ENCODE peak calls at places on chromosomes 7 and 10, in four cellular contexts. M is progenitor cell of endocrine pancreas, F is adrenal gland, S is fibroblast of the aortic adventitia. I is an unnamed sample.

GRCh38 chr7:15755061-15755460 is 68.6 kb upstream of the MEOX2 start:
- DNase-seq in S (peak), F (no peak), M (no peak), I (no peak)

GRCh38 chr7:81190997-81191747 is 272.3 kb upstream of the SEMA3C start:
- DNase-seq in M (no peak), F (no peak), S (peak), I (no peak)

GRCh38 chr7:14754631-14755030 is 147.9 kb downstream of the DGKB start:
- DNase-seq in M (no peak), F (no peak), S (peak), I (no peak)

GRCh38 chr7:56046728-56047445 is 4.4 kb downstream of the PSPH start:
- DNase-seq in M (no peak), S (peak), F (peak), I (no peak)

GRCh38 chr10:14330390-14331071 is at the start of gene FRMD4A:
- DNase-seq in F (no peak), M (no peak), S (no peak), I (no peak)

GRCh38 chr7:34928052-34928451 is 109.2 kb downstream of the DPY19L1 start:
- DNase-seq in M (peak), S (no peak), F (peak), I (no peak)

GRCh38 chr7:144110272-144110671 is 889 bp downstream of the OR2A2 start:
- DNase-seq in M (no peak), S (no peak), F (no peak), I (no peak)

GRCh38 chr10:103695584-103696005 is 159.8 kb downstream of the SH3PXD2A start:
- DNase-seq in S (peak), M (no peak), F (no peak), I (no peak)

GRCh38 chr7:16891874-16892620 is 10.3 kb upstream of the AGR3 start:
- DNase-seq in F (no peak), M (no peak), S (no peak), I (no peak)

GRCh38 chr10:28838908-28839307 is 161.6 kb downstream of the BAMBI start:
- DNase-seq in F (peak), M (no peak), S (no peak), I (no peak)

DNA sequence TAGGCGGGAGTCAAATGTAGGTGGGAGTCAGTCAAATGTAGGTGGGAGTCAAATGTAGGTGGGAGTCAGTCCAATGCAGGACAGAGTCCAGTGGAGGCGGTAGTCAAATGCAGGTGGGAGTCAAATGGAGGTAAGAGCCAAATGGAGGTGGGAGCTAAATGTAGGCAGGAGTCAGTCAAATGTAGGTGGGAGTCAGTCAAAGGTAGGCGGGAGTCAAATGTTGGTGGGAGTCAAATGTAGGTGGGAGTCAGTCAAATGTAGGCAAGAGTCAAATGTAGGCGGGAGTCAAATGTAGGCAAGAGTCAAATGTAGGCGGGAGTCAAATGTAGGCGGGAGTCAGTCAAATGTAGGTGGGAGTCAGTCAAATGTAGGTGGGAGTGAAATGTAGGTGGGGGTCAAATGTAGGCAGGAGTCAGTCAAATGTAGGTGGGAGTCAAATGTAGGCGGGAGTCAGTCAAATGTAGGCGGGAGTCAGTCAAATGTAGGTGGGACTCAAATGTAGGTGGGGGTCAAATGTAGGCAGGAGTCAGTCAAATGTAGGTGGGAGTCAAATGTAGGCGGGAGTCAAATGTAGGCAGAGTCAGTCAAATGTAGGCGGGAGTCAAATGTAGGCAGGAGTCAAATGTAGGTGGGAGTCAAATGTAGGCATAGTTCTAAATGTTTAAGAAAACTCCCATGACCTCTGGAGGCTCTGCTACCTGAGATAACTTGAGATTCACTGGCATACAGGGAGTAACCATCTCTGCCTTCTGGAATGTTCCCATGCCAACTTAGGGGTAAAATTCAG is 30.2 kb upstream of the ZFAND2A start:
- DNase-seq in F (no peak), S (no peak), M (no peak), I (no peak)
- TF ChIP-seq CTCF in F (no peak), S (no peak), M (no peak), I (no peak)

GRCh38 chr10:114876169-114876568 is 54.6 kb downstream of the FHIP2A start:
- DNase-seq in F (no peak), S (no peak), M (no peak), I (no peak)

GRCh38 chr10:114874827-114875541 is 53.4 kb downstream of the FHIP2A start:
- DNase-seq in M (no peak), F (no peak), S (peak), I (no peak)

GRCh38 chr10:114879093-114879492 is 57.5 kb downstream of the FHIP2A start:
- DNase-seq in S (peak), M (no peak), F (no peak), I (no peak)

GRCh38 chr10:114876602-114877300 is 55.2 kb downstream of the FHIP2A start:
- DNase-seq in M (peak), S (peak), F (peak), I (peak)

GRCh38 chr10:114877301-114877644 is 55.7 kb downstream of the FHIP2A start:
- DNase-seq in S (no peak), M (no peak), F (no peak), I (no peak)
- TF ChIP-seq CTCF in S (no peak), M (no peak), F (peak), I (no peak)

GRCh38 chr7:71266912-71267311 is 135.0 kb downstream of the GALNT17 start:
- DNase-seq in S (no peak), F (no peak), M (no peak), I (no peak)

GRCh38 chr7:71271203-71271602 is 139.3 kb downstream of the GALNT17 start:
- DNase-seq in S (no peak), F (peak), M (no peak), I (no peak)

GRCh38 chr7:71264005-71264404 is 132.1 kb downstream of the GALNT17 start:
- DNase-seq in S (no peak), F (no peak), M (no peak), I (no peak)

GRCh38 chr7:71272509-71273214 is 140.7 kb downstream of the GALNT17 start:
- DNase-seq in S (no peak), M (no peak), F (peak), I (no peak)

GRCh38 chr7:71267734-71268133 is 135.8 kb downstream of the GALNT17 start:
- DNase-seq in S (no peak), M (no peak), F (no peak), I (no peak)
- TF ChIP-seq CTCF in S (no peak), M (no peak), F (no peak), I (no peak)

GRCh38 chr10:62852961-62853702 is 37.0 kb upstream of the EGR2 start:
- DNase-seq in S (no peak), M (no peak), F (no peak), I (no peak)

GRCh38 chr10:62847433-62847832 is 31.3 kb upstream of the EGR2 start:
- DNase-seq in F (no peak), M (no peak), S (no peak), I (no peak)

GRCh38 chr10:62853710-62854109 is 37.5 kb upstream of the EGR2 start:
- DNase-seq in M (no peak), F (no peak), S (no peak), I (no peak)

GRCh38 chr10:62850646-62851045 is 34.5 kb upstream of the EGR2 start:
- DNase-seq in M (no peak), F (no peak), S (no peak), I (no peak)

GRCh38 chr10:62851449-62851848 is 35.3 kb upstream of the EGR2 start:
- DNase-seq in S (peak), M (no peak), F (no peak), I (no peak)
- TF ChIP-seq CTCF in S (no peak), M (peak), F (peak), I (peak)

GRCh38 chr7:138799336-138799965 is 1.5 kb upstream of the ATP6V0A4 start:
- DNase-seq in M (no peak), S (no peak), F (no peak), I (no peak)

GRCh38 chr7:138796038-138796580 is 1.7 kb upstream of the TMEM213 start:
- DNase-seq in F (no peak), M (no peak), S (no peak), I (no peak)

GRCh38 chr7:138801256-138801655 is 3.3 kb upstream of the ATP6V0A4 start:
- DNase-seq in F (no peak), M (no peak), S (no peak), I (no peak)

GRCh38 chr7:138798836-138799235 is 840 bp upstream of the ATP6V0A4 start:
- DNase-seq in S (no peak), M (no peak), F (peak), I (no peak)

GRCh38 chr7:138797715-138798320 is at the start of the genes ATP6V0A4 and TMEM213:
- DNase-seq in F (no peak), M (peak), S (no peak), I (no peak)
- TF ChIP-seq CTCF in F (no peak), M (no peak), S (no peak), I (no peak)

DNA sequence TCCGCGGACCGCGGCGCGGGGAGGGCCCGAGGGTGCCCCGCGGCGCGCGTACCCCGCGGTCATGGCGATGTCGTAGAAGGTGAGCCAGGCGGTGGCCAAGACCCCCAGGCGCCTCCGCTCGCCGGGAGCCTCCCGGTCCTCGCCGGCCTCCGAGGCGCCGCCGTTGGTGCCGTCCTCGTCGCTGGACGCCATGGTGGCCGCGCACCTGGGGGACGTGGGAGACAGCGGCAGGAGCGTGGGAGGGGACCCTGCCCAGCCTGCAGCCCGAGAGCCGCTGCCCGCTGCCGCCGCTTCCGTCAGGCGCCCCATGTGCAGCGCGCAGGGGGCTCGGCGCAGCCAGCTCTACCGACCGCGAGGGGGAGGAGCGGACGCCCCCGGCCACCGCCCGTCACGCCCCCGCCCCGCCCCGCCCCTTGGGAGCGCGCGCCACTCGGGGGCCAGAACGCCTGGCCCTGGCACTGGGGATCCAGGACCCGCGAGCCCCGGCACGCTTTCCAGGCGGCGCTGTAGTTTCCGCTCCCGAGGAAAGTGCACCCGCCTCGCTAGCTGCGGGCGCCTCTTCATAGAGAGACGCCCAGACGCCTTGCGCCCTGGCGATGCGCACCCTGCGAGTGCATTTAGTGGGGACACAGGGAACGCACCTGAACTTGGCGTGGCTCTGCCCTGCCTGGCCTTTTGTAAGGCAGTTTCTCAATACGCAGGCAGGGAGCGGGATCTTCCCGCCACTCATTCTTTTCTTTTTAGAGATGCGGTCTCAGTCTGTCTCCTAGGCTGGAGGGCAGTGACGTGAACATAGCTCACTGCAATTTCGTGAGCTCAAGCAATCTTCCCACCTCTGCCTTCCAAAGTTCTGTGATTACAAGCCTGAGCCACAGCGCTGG is at the start of gene HACD1:
- DNase-seq in F (peak), M (peak), S (peak), I (peak)
- TF ChIP-seq CTCF in F (no peak), M (peak), S (no peak), I (peak)